ENCODE peak calls at places on chromosomes 2 and 18, in eight cellular contexts. L is sigmoid colon; X is GM13977; T is GM23338; G is CD4-positive, alpha-beta T cell; U is WTC11; O is coronary artery; F is fibroblast of pulmonary artery. R is an unnamed sample.

GRCh38 chr18:43278401-43278800 is 1.1 kb upstream of the SYT4 start:
- DNase-seq in L (no peak), X (no peak), T (no peak), G (no peak), U (no peak), O (no peak), F (no peak), R (no peak)

GRCh38 chr2:105812180-105813044 is 67.7 kb downstream of the NCK2 start:
- DNase-seq in L (no peak), X (peak; percentile 82), T (no peak), G (no peak), U (no peak), O (no peak), F (peak; percentile 44), R (no peak)

GRCh38 chr18:10140928-10141327 is 227.1 kb downstream of the VAPA start:
- DNase-seq in L (no peak), X (no peak), T (no peak), G (no peak), U (no peak), O (no peak), F (no peak), R (no peak)

GRCh38 chr2:207616185-207616584 is 9.0 kb downstream of the METTL21A start:
- DNase-seq in L (no peak), X (no peak), T (no peak), G (no peak), U (no peak), O (no peak), F (peak; percentile 37), R (no peak)

GRCh38 chr2:20728114-20728758 is 61.3 kb downstream of the GDF7 start:
- DNase-seq in L (no peak), X (no peak), T (no peak), G (no peak), U (no peak), O (no peak), F (peak; percentile 39), R (no peak)

GRCh38 chr2:232292395-232293154 is 86.0 kb upstream of the ALPP start:
- DNase-seq in L (no peak), X (peak; percentile 68), T (peak; percentile 88), G (peak; percentile 23), U (peak; percentile 88), O (no peak), F (peak; percentile 71), R (peak; percentile 65)

GRCh38 chr2:54968561-54969218 is 81.6 kb downstream of the RTN4 start:
- DNase-seq in L (no peak), X (no peak), T (no peak), G (no peak), U (no peak), O (no peak), F (no peak), R (no peak)

GRCh38 chr2:127143851-127144782 is 37.2 kb upstream of the BIN1 start:
- DNase-seq in L (no peak), X (no peak), T (no peak), G (no peak), U (no peak), O (no peak), F (peak; percentile 36), R (no peak)

GRCh38 chr2:63863707-63864106 is 22.0 kb downstream of the UGP2 start:
- DNase-seq in L (no peak), X (no peak), T (no peak), G (no peak), U (no peak), O (no peak), F (no peak), R (no peak)

GRCh38 chr2:129906139-129906860 is 73.2 kb upstream of the RAB6C start:
- DNase-seq in L (no peak), X (no peak), T (no peak), G (no peak), U (no peak), O (peak; percentile 63), F (no peak), R (no peak)

GRCh38 chr2:127563458-127564428 is 28.3 kb downstream of the MYO7B start:
- DNase-seq in L (peak; percentile 25), X (peak; percentile 90), T (no peak), G (no peak), U (no peak), O (no peak), F (no peak), R (no peak)

GRCh38 chr2:125167152-125167551 is 1142.1 kb downstream of the CNTNAP5 start:
- DNase-seq in L (no peak), X (no peak), T (no peak), G (no peak), U (no peak), O (no peak), F (peak; percentile 50), R (no peak)

GRCh38 chr2:26442707-26443106 is 35.2 kb downstream of the OTOF start:
- DNase-seq in L (peak; percentile 6), X (no peak), T (no peak), G (no peak), U (no peak), O (no peak), F (no peak), R (no peak)

GRCh38 chr2:68943581-68944568 is 8.8 kb downstream of the GKN2 start:
- DNase-seq in L (peak; percentile 78), X (peak; percentile 55), T (peak; percentile 89), G (peak; percentile 46), U (peak; percentile 70), O (no peak), F (peak; percentile 74), R (peak; percentile 75)

GRCh38 chr2:215881582-215881981 is 131.8 kb downstream of the MREG start:
- DNase-seq in L (no peak), X (no peak), T (no peak), G (no peak), U (no peak), O (no peak), F (no peak), R (no peak)

GRCh38 chr2:62760555-62760954 is 55.0 kb downstream of the EHBP1 start:
- DNase-seq in L (no peak), X (no peak), T (no peak), G (no peak), U (no peak), O (no peak), F (peak; percentile 48), R (no peak)

GRCh38 chr2:240238201-240238600 is 97.7 kb upstream of the OTOS start:
- DNase-seq in L (no peak), X (no peak), T (no peak), G (no peak), U (no peak), O (no peak), F (no peak), R (no peak)

GRCh38 chr2:44989176-44989575 is 20.1 kb downstream of the SIX2 start:
- DNase-seq in L (no peak), X (no peak), T (no peak), G (no peak), U (no peak), O (no peak), F (no peak), R (no peak)

GRCh38 chr18:27120246-27120645 is 64.9 kb downstream of the CHST9 start:
- DNase-seq in L (no peak), X (no peak), T (no peak), G (no peak), U (no peak), O (no peak), F (no peak), R (no peak)

GRCh38 chr2:102768892-102769291 is 7.1 kb downstream of the TMEM182 start:
- DNase-seq in L (no peak), X (no peak), T (no peak), G (no peak), U (no peak), O (no peak), F (no peak), R (no peak)

GRCh38 chr2:163465440-163465839 is 270.4 kb downstream of the FIGN start:
- DNase-seq in L (no peak), X (no peak), T (no peak), G (no peak), U (no peak), O (no peak), F (peak; percentile 5), R (no peak)

GRCh38 chr2:153497938-153498629 is 19.5 kb upstream of the RPRM start:
- DNase-seq in L (no peak), X (no peak), T (no peak), G (no peak), U (no peak), O (no peak), F (no peak), R (no peak)

GRCh38 chr2:127090281-127091128 is 16.4 kb downstream of the BIN1 start:
- DNase-seq in L (no peak), X (no peak), T (no peak), G (no peak), U (no peak), O (no peak), F (no peak), R (no peak)

GRCh38 chr2:219279916-219280516 is 850 bp downstream of the DNAJB2 start:
- DNase-seq in L (peak; percentile 66), X (no peak), T (no peak), G (no peak), U (no peak), O (no peak), F (no peak), R (no peak)
- TF ChIP-seq CTCF in L (no peak), X (peak; percentile 13), T (no peak), G (no peak), U (no peak), O (no peak), F (no peak), R (no peak)

GRCh38 chr18:66872277-66872676 is 268.4 kb upstream of the CDH19 start:
- DNase-seq in L (no peak), X (peak; percentile 12), T (peak; percentile 16), G (no peak), U (no peak), O (no peak), F (peak; percentile 41), R (no peak)
- TF ChIP-seq CTCF in L (no peak), X (peak; percentile 9), T (no peak), G (no peak), U (no peak), O (peak; percentile 29), F (peak; percentile 26), R (peak; percentile 59)

GRCh38 chr2:95393901-95394300 is 8.6 kb upstream of the FAHD2A start:
- DNase-seq in L (no peak), X (no peak), T (no peak), G (no peak), U (no peak), O (peak; percentile 52), F (no peak), R (no peak)

GRCh38 chr2:95390881-95391321 is 11.6 kb upstream of the FAHD2A start:
- DNase-seq in L (peak; percentile 45), X (no peak), T (no peak), G (no peak), U (no peak), O (no peak), F (no peak), R (no peak)

GRCh38 chr2:95392320-95392719 is 10.2 kb upstream of the FAHD2A start:
- DNase-seq in L (peak; percentile 22), X (no peak), T (no peak), G (no peak), U (no peak), O (no peak), F (no peak), R (no peak)

GRCh38 chr2:95391641-95392310 is 10.7 kb upstream of the FAHD2A start:
- DNase-seq in L (peak; percentile 50), X (no peak), T (no peak), G (no peak), U (no peak), O (peak; percentile 55), F (no peak), R (no peak)

GRCh38 chr2:95392730-95393455 is 9.6 kb upstream of the FAHD2A start:
- DNase-seq in L (peak; percentile 26), X (no peak), T (peak; percentile 59), G (no peak), U (peak; percentile 56), O (no peak), F (no peak), R (no peak)
- TF ChIP-seq CTCF in L (no peak), X (peak; percentile 37), T (peak; percentile 64), G (no peak), U (no peak), O (no peak), F (no peak), R (peak; percentile 35)

GRCh38 chr2:144361742-144362141 is 158.2 kb downstream of the ZEB2 start:
- DNase-seq in L (no peak), X (no peak), T (no peak), G (no peak), U (no peak), O (no peak), F (no peak), R (no peak)
- TF ChIP-seq CTCF in L (no peak), X (no peak), T (peak; percentile 8), G (no peak), U (no peak), O (no peak), F (no peak), R (no peak)